ENCODE peak calls at places on chromosomes 11 and 22, in four cellular contexts. P is IMR-90, B is H1, M is H9. Z is an unnamed sample.
A peak's percentile ranks its signal among the peaks of the same experiment; 100 is the strongest.

GRCh38 chr11:129639300-129639699 is 176.3 kb upstream of the TMEM45B start:
- DNase-seq in M (no peak), B (no peak), P (peak; percentile 99), Z (no peak)

GRCh38 chr11:17770917-17771316 is 36.3 kb downstream of the KCNC1 start:
- DNase-seq in B (no peak), P (peak; percentile 27), M (no peak), Z (no peak)

GRCh38 chr22:46915978-46916730 is 153.7 kb downstream of the TBC1D22A start:
- DNase-seq in M (no peak), P (no peak), B (no peak), Z (no peak)

GRCh38 chr11:73991471-73992006 is 8.9 kb upstream of the UCP2 start:
- DNase-seq in B (no peak), M (no peak), P (no peak), Z (no peak)

GRCh38 chr11:73244589-73245240 is 26.6 kb downstream of the P2RY2 start:
- DNase-seq in P (no peak), M (peak; percentile 15), B (no peak), Z (no peak)

GRCh38 chr11:94650756-94651155 is 83.6 kb downstream of the PIWIL4 start:
- DNase-seq in M (no peak), P (peak; percentile 69), B (no peak), Z (peak; percentile 71)

GRCh38 chr11:117443269-117444186 is 115.9 kb downstream of the CEP164 start:
- DNase-seq in B (peak; percentile 27), M (peak; percentile 86), P (peak; percentile 30), Z (peak; percentile 82)

GRCh38 chr11:73193251-73194033 is 24.6 kb upstream of the P2RY2 start:
- DNase-seq in M (no peak), B (no peak), P (no peak), Z (no peak)

GRCh38 chr11:111395081-111395480 is 16.0 kb upstream of the POU2AF1 start:
- DNase-seq in B (no peak), M (no peak), P (no peak), Z (peak; percentile 9)

GRCh38 chr11:118699508-118700220 is 20.2 kb upstream of the TREH start:
- DNase-seq in P (no peak), M (no peak), B (no peak), Z (peak; percentile 64)

GRCh38 chr11:120710354-120711187 is 199.0 kb downstream of the GRIK4 start:
- DNase-seq in M (peak; percentile 69), P (peak; percentile 87), B (peak; percentile 56), Z (peak; percentile 83)

GRCh38 chr22:46187862-46188261 is 37.5 kb downstream of the PPARA start:
- DNase-seq in M (no peak), P (no peak), B (no peak), Z (peak; percentile 20)

GRCh38 chr11:16603890-16604783 is 134.3 kb upstream of the C11orf58 start:
- DNase-seq in B (no peak), M (peak; percentile 45), P (peak; percentile 58), Z (peak; percentile 34)

GRCh38 chr22:50250555-50251471 is at the start of gene HDAC10:
- DNase-seq in P (peak; percentile 74), B (no peak), M (peak; percentile 86), Z (peak; percentile 90)

GRCh38 chr11:119472186-119472855 is 49.3 kb upstream of the THY1 start:
- DNase-seq in B (no peak), P (peak; percentile 29), M (peak; percentile 24), Z (no peak)

GRCh38 chr11:17988465-17988864 is 24.4 kb downstream of the SERGEF start:
- DNase-seq in M (no peak), P (no peak), B (no peak), Z (no peak)

GRCh38 chr11:126989942-126990715 is 10.4 kb downstream of the KIRREL3 start:
- DNase-seq in B (peak; percentile 85), P (peak; percentile 77), M (peak; percentile 94), Z (peak; percentile 91)

GRCh38 chr11:133946541-133947297 is 10.0 kb downstream of the IGSF9B start:
- DNase-seq in B (no peak), P (no peak), M (no peak), Z (no peak)
- H4K5ac ChIP-seq in B (no peak overlapping the region), P (no peak overlapping the region), M (no peak overlapping the region), Z (no peak overlapping the region)

GRCh38 chr11:26219506-26220117 is 112.3 kb upstream of the ANO3 start:
- DNase-seq in M (no peak), B (no peak), P (peak; percentile 54), Z (no peak)
- H3K56ac ChIP-seq in M (no peak overlapping the region), B (no peak overlapping the region), P (peak overlapping the region; percentile 47), Z (no peak overlapping the region)

DNA sequence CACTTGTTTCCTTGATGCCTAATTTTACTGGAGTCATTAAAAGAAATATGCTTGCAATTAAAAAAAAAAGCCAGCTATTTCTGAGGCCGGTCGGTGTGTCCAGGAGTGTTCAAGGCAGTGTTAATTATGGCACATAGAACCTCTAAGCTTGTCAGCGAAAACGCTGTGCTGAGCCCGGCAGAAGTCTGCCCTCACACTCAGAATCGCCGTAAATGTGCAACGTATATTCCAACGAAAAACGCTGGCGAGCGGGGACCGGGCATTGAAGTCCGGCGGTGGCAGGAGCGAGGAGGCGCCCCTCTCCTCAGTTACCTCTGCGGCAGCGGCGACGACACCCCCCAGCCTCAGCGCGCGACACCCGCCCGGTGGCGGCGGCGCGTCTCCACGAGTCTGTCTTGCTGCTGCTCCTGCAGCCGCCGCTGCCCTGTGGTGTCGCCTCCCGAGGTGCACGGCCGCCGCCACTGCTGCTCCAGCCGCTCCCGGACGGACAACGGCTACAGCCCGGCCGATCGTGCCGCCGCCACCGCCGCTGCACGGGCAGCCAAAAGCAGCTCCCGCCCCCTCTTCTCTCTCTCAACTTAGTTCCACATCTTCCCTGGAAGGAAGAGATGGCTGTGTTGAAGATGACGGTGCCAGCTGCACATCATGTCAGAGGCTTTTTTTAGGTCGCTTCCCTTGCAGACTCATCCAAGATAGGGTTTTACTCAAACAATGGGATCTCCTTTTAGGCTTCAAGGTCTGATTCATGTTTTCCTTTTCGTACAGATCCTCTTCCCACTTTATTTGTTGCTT is 56.0 kb downstream of the JAM3 start:
- DNase-seq in M (peak; percentile 76), B (no peak), P (peak; percentile 66), Z (peak; percentile 72)
- H4K8ac ChIP-seq in M (no peak overlapping the region), B (no peak overlapping the region), P (peak overlapping the region; percentile 27), Z (no peak overlapping the region)

DNA sequence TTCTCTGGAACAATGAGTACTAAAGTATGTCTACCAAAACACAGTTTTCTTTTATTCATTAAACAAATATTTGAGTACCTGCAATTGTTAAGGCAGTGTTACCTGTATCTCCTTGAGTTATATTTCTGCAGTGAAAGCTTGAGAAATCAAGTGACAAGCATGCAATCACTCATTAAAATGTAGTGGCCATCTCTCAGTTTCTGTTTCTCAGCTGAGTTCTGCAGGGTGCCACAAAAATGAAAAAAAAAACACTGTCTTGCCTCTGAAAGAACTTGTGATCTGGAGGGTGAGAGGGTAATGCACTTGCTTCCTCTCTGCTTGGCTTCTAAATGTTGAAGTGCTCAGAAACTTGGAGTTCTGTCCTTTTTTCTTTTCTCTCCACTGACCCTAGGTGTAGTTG is 6.8 kb downstream of the QSER1 start:
- DNase-seq in P (no peak), B (no peak), M (no peak), Z (no peak)
- H4K5ac ChIP-seq in P (no peak overlapping the region), B (no peak overlapping the region), M (no peak overlapping the region), Z (no peak overlapping the region)

GRCh38 chr22:44580176-44580575 is 82.1 kb upstream of the RTL6 start:
- DNase-seq in P (no peak), B (no peak), M (peak; percentile 19), Z (no peak)

GRCh38 chr22:44576311-44577260 is 78.6 kb upstream of the RTL6 start:
- DNase-seq in M (peak; percentile 17), B (no peak), P (no peak), Z (no peak)

GRCh38 chr22:44577391-44578114 is 79.5 kb upstream of the RTL6 start:
- DNase-seq in M (peak; percentile 28), P (no peak), B (no peak), Z (no peak)

GRCh38 chr22:44578115-44578457 is 80.1 kb upstream of the RTL6 start:
- DNase-seq in M (no peak), B (no peak), P (no peak), Z (no peak)

GRCh38 chr22:44578516-44579230 is 80.6 kb upstream of the RTL6 start:
- DNase-seq in M (peak; percentile 19), B (no peak), P (no peak), Z (no peak)
- H3K56ac ChIP-seq in M (no peak overlapping the region), B (no peak overlapping the region), P (no peak overlapping the region), Z (no peak overlapping the region)

Z was measured in mesendoderm.